ENCODE peak calls at places on chromosomes 6 and 20, in six cellular contexts. R is activated CD8-positive, alpha-beta memory T cell treated with anti-CD3 and anti-CD28 coated beads for 48 hours; J is SK-N-MC; Y is HCEC 1CT; A is esophagus squamous epithelium; K is nephron progenitor cell. V is an unnamed sample.

GRCh38 chr6:134774244-134774643 is 175.7 kb downstream of the ALDH8A1 start:
- DNase-seq in R (no peak), Y (peak), J (no peak), K (no peak), A (no peak), V (no peak)

GRCh38 chr6:41818271-41819054 is 31.0 kb downstream of the TOMM6 start:
- DNase-seq in J (no peak), K (no peak), R (no peak), Y (peak), A (no peak), V (no peak)

GRCh38 chr20:41172296-41173140 is 35.2 kb downstream of the PLCG1 start:
- DNase-seq in Y (no peak), K (no peak), R (no peak), J (no peak), A (no peak), V (peak)

GRCh38 chr6:2870046-2870636 is 28.5 kb upstream of the SERPINB1 start:
- DNase-seq in Y (no peak), K (no peak), J (no peak), A (no peak), R (no peak), V (no peak)

GRCh38 chr20:36768768-36769430 is 4.7 kb downstream of the DSN1 start:
- DNase-seq in J (no peak), Y (peak), R (no peak), K (no peak), A (no peak), V (no peak)

GRCh38 chr6:13729891-13730290 is 18.3 kb upstream of the RANBP9 start:
- DNase-seq in A (no peak), Y (peak), J (no peak), R (no peak), K (no peak), V (no peak)

GRCh38 chr20:50788045-50788867 is 6.6 kb upstream of the BCAS4 start:
- DNase-seq in A (no peak), J (peak), R (no peak), K (no peak), Y (peak), V (no peak)

GRCh38 chr6:28277746-28278145 is 3.6 kb upstream of the PGBD1 start:
- DNase-seq in K (no peak), J (no peak), R (no peak), Y (no peak), A (no peak), V (no peak)

GRCh38 chr20:31945790-31946189 is 6.1 kb downstream of the PDRG1 start:
- DNase-seq in K (no peak), J (peak), A (no peak), R (no peak), Y (no peak), V (no peak)

GRCh38 chr6:159110013-159110412 is 59.2 kb upstream of the FNDC1 start:
- DNase-seq in K (peak), R (no peak), Y (peak), A (no peak), J (peak), V (peak)

GRCh38 chr6:117504478-117505144 is 22.1 kb downstream of the DCBLD1 start:
- DNase-seq in K (no peak), Y (no peak), A (no peak), R (no peak), J (no peak), V (no peak)

GRCh38 chr20:52722926-52723325 is 249.2 kb upstream of the TSHZ2 start:
- DNase-seq in K (no peak), Y (no peak), A (no peak), J (peak), R (no peak), V (no peak)